ENCODE peak calls at places on chromosomes 13 and 19, in five cellular contexts. One of them, this sample, is unnamed.

GRCh38 chr13:49308104-49308875 is 60.6 kb downstream of the CDADC1 start:
- DNase-seq in MCF 10A: no peak
- DNase-seq in psoas muscle: peak; percentile 91
- DNase-seq in AG09309: no peak
- DNase-seq in cardiac muscle cell: no peak
- DNase-seq in this sample: no peak

GRCh38 chr13:80303225-80303811 is 37.6 kb downstream of the SPRY2 start:
- DNase-seq in AG09309: no peak
- DNase-seq in cardiac muscle cell: no peak
- DNase-seq in psoas muscle: no peak
- DNase-seq in MCF 10A: no peak
- DNase-seq in this sample: no peak

GRCh38 chr13:23758783-23759527 is 130.2 kb downstream of the MIPEP start:
- DNase-seq in cardiac muscle cell: no peak
- DNase-seq in AG09309: no peak
- DNase-seq in MCF 10A: no peak
- DNase-seq in psoas muscle: no peak
- DNase-seq in this sample: no peak

GRCh38 chr13:40076765-40077362 is 421.4 kb downstream of the COG6 start:
- DNase-seq in psoas muscle: no peak
- DNase-seq in AG09309: no peak
- DNase-seq in cardiac muscle cell: no peak
- DNase-seq in MCF 10A: no peak
- DNase-seq in this sample: no peak

GRCh38 chr19:15467734-15468214 is 3.4 kb upstream of the RASAL3 start:
- DNase-seq in psoas muscle: no peak
- DNase-seq in AG09309: no peak
- DNase-seq in cardiac muscle cell: no peak
- DNase-seq in MCF 10A: no peak
- DNase-seq in this sample: no peak

GRCh38 chr13:95627590-95627989 is 16.9 kb downstream of the DZIP1 start:
- DNase-seq in psoas muscle: no peak
- DNase-seq in MCF 10A: no peak
- DNase-seq in cardiac muscle cell: no peak
- DNase-seq in AG09309: peak; percentile 21
- DNase-seq in this sample: no peak

GRCh38 chr13:111486331-111486730 is 165.9 kb downstream of the TEX29 start:
- DNase-seq in AG09309: no peak
- DNase-seq in cardiac muscle cell: no peak
- DNase-seq in psoas muscle: no peak
- DNase-seq in MCF 10A: no peak
- DNase-seq in this sample: no peak

GRCh38 chr13:20528451-20528850 is 2.8 kb upstream of the CRYL1 start:
- DNase-seq in MCF 10A: no peak
- DNase-seq in AG09309: no peak
- DNase-seq in cardiac muscle cell: no peak
- DNase-seq in psoas muscle: no peak
- DNase-seq in this sample: no peak

GRCh38 chr13:43355774-43356173 is 332.4 kb downstream of the DNAJC15 start:
- DNase-seq in cardiac muscle cell: no peak
- DNase-seq in psoas muscle: no peak
- DNase-seq in MCF 10A: no peak
- DNase-seq in AG09309: no peak
- DNase-seq in this sample: no peak

GRCh38 chr13:22428188-22428828 is 752.5 kb upstream of the SGCG start:
- DNase-seq in psoas muscle: no peak
- DNase-seq in MCF 10A: no peak
- DNase-seq in AG09309: no peak
- DNase-seq in cardiac muscle cell: peak; percentile 10
- DNase-seq in this sample: no peak

GRCh38 chr19:15393963-15394362 is 14.4 kb upstream of the AKAP8 start:
- DNase-seq in cardiac muscle cell: no peak
- DNase-seq in MCF 10A: peak; percentile 41
- DNase-seq in psoas muscle: no peak
- DNase-seq in AG09309: peak; percentile 20
- DNase-seq in this sample: no peak

GRCh38 chr13:31008400-31009115 is 76.1 kb downstream of the TEX26 start:
- DNase-seq in cardiac muscle cell: no peak
- DNase-seq in AG09309: no peak
- DNase-seq in psoas muscle: no peak
- DNase-seq in MCF 10A: peak; percentile 29
- DNase-seq in this sample: no peak

GRCh38 chr13:84137292-84137691 is 255.0 kb upstream of the SLITRK1 start:
- DNase-seq in cardiac muscle cell: no peak
- DNase-seq in AG09309: peak; percentile 21
- DNase-seq in psoas muscle: no peak
- DNase-seq in MCF 10A: no peak
- DNase-seq in this sample: no peak

GRCh38 chr19:3759482-3760254 is 1.8 kb downstream of the APBA3 start:
- DNase-seq in psoas muscle: no peak
- DNase-seq in MCF 10A: no peak
- DNase-seq in cardiac muscle cell: no peak
- DNase-seq in AG09309: no peak
- DNase-seq in this sample: no peak

GRCh38 chr19:50803633-50804419 is 13.6 kb downstream of the ACP4 start:
- DNase-seq in MCF 10A: no peak
- DNase-seq in cardiac muscle cell: peak; percentile 60
- DNase-seq in psoas muscle: no peak
- DNase-seq in AG09309: no peak
- DNase-seq in this sample: no peak

GRCh38 chr13:29707876-29708543 is 112.5 kb upstream of the SLC7A1 start:
- DNase-seq in MCF 10A: peak; percentile 62
- DNase-seq in cardiac muscle cell: peak; percentile 60
- DNase-seq in psoas muscle: no peak
- DNase-seq in AG09309: peak; percentile 10
- DNase-seq in this sample: peak; percentile 16

GRCh38 chr19:30608471-30608870 is 236.3 kb downstream of the ZNF536 start:
- DNase-seq in AG09309: no peak
- DNase-seq in MCF 10A: no peak
- DNase-seq in psoas muscle: no peak
- DNase-seq in cardiac muscle cell: no peak
- DNase-seq in this sample: no peak

GRCh38 chr13:76641056-76641455 is 245.1 kb downstream of the KCTD12 start:
- DNase-seq in psoas muscle: no peak
- DNase-seq in AG09309: no peak
- DNase-seq in MCF 10A: no peak
- DNase-seq in cardiac muscle cell: no peak
- DNase-seq in this sample: no peak

GRCh38 chr19:38012944-38013343 is 105.9 kb downstream of the SIPA1L3 start:
- DNase-seq in cardiac muscle cell: no peak
- DNase-seq in AG09309: no peak
- DNase-seq in MCF 10A: no peak
- DNase-seq in psoas muscle: no peak
- DNase-seq in this sample: no peak

GRCh38 chr13:64553411-64554129 is 2676.6 kb downstream of the PCDH9 start:
- DNase-seq in AG09309: no peak
- DNase-seq in MCF 10A: peak; percentile 6
- DNase-seq in psoas muscle: no peak
- DNase-seq in cardiac muscle cell: no peak
- DNase-seq in this sample: no peak

GRCh38 chr19:55687281-55688172 is 12.5 kb downstream of the EPN1 start:
- DNase-seq in psoas muscle: peak; percentile 42
- DNase-seq in AG09309: no peak
- DNase-seq in cardiac muscle cell: no peak
- DNase-seq in MCF 10A: no peak
- DNase-seq in this sample: no peak

GRCh38 chr19:13018037-13018914 is 23.0 kb downstream of the NFIX start:
- DNase-seq in MCF 10A: no peak
- DNase-seq in AG09309: no peak
- DNase-seq in psoas muscle: peak; percentile 84
- DNase-seq in cardiac muscle cell: no peak
- DNase-seq in this sample: no peak

GRCh38 chr19:38952395-38953165 is 21.8 kb downstream of the MRPS12 start:
- DNase-seq in cardiac muscle cell: peak; percentile 43
- DNase-seq in psoas muscle: no peak
- DNase-seq in MCF 10A: peak; percentile 60
- DNase-seq in AG09309: no peak
- DNase-seq in this sample: no peak

GRCh38 chr13:84445776-84446175 is 563.5 kb upstream of the SLITRK1 start:
- DNase-seq in MCF 10A: peak; percentile 25
- DNase-seq in psoas muscle: no peak
- DNase-seq in cardiac muscle cell: no peak
- DNase-seq in AG09309: peak; percentile 28
- DNase-seq in this sample: no peak

GRCh38 chr13:38398810-38399493 is 49.3 kb downstream of the UFM1 start:
- DNase-seq in MCF 10A: no peak
- DNase-seq in AG09309: peak; percentile 68
- DNase-seq in psoas muscle: no peak
- DNase-seq in cardiac muscle cell: no peak
- DNase-seq in this sample: peak; percentile 33

GRCh38 chr13:99376132-99376531 is 68.9 kb upstream of the GPR183 start:
- DNase-seq in cardiac muscle cell: no peak
- DNase-seq in AG09309: no peak
- DNase-seq in MCF 10A: no peak
- DNase-seq in psoas muscle: no peak
- DNase-seq in this sample: no peak

GRCh38 chr19:12843999-12844732 is 5.9 kb downstream of the MAST1 start:
- DNase-seq in cardiac muscle cell: no peak
- DNase-seq in MCF 10A: no peak
- DNase-seq in psoas muscle: peak; percentile 10
- DNase-seq in AG09309: no peak
- DNase-seq in this sample: no peak

GRCh38 chr13:40371531-40372125 is 294.8 kb downstream of the FOXO1 start:
- DNase-seq in cardiac muscle cell: no peak
- DNase-seq in psoas muscle: no peak
- DNase-seq in AG09309: no peak
- DNase-seq in MCF 10A: no peak
- DNase-seq in this sample: no peak

GRCh38 chr13:90105881-90106496 is 1241.5 kb upstream of the MIR17HG start:
- DNase-seq in AG09309: no peak
- DNase-seq in MCF 10A: no peak
- DNase-seq in cardiac muscle cell: no peak
- DNase-seq in psoas muscle: no peak
- DNase-seq in this sample: peak; percentile 26

GRCh38 chr19:42635233-42635539 is 40.5 kb upstream of the CEACAM8 start:
- DNase-seq in psoas muscle: no peak
- DNase-seq in cardiac muscle cell: no peak
- DNase-seq in MCF 10A: no peak
- DNase-seq in AG09309: no peak
- DNase-seq in this sample: no peak
- TF ChIP-seq CTCF in psoas muscle: no peak
- TF ChIP-seq CTCF in cardiac muscle cell: no peak
- TF ChIP-seq CTCF in MCF 10A: no peak
- TF ChIP-seq CTCF in AG09309: no peak
- TF ChIP-seq CTCF in this sample: no peak

DNA sequence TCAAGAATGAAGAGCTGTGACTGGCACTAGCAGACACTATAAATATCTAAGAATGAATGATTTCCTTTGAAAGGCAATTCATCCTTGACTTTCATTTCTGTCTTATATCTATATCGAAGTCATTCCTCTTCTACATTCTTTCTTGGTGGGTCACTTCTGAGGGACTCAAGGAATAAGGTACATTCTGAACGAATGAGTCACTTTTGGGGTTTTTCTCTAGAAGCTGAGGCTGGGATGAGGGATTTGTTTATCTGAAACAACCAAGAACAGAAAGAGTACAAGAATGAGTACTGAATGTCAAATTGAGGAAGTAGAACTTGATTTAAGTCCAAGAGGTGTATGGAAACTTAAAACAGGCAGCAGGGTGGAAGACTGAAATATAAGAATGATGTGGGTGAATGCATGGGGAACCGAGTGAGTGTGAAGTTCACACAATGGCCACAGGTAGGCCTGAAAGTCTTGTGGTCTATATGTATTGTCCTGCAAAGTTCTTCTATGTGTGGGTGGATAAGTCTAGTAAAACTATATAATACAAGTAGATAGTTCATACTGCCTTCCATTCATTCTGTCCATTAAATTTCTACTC is 343.9 kb downstream of the OXGR1 start:
- DNase-seq in AG09309: no peak
- DNase-seq in psoas muscle: no peak
- DNase-seq in MCF 10A: peak; percentile 83
- DNase-seq in cardiac muscle cell: no peak
- DNase-seq in this sample: peak; percentile 41
- TF ChIP-seq CTCF in AG09309: no peak
- TF ChIP-seq CTCF in psoas muscle: no peak
- TF ChIP-seq CTCF in MCF 10A: peak; percentile 34
- TF ChIP-seq CTCF in cardiac muscle cell: no peak
- TF ChIP-seq CTCF in this sample: no peak

GRCh38 chr19:47225746-47226425 is 5.1 kb downstream of the BBC3 start:
- DNase-seq in psoas muscle: peak; percentile 95
- DNase-seq in AG09309: no peak
- DNase-seq in cardiac muscle cell: peak; percentile 96
- DNase-seq in MCF 10A: peak; percentile 85
- DNase-seq in this sample: no peak
- TF ChIP-seq CTCF in psoas muscle: peak; percentile 54
- TF ChIP-seq CTCF in AG09309: no peak
- TF ChIP-seq CTCF in cardiac muscle cell: peak; percentile 6
- TF ChIP-seq CTCF in MCF 10A: peak; percentile 26
- TF ChIP-seq CTCF in this sample: no peak

DNA sequence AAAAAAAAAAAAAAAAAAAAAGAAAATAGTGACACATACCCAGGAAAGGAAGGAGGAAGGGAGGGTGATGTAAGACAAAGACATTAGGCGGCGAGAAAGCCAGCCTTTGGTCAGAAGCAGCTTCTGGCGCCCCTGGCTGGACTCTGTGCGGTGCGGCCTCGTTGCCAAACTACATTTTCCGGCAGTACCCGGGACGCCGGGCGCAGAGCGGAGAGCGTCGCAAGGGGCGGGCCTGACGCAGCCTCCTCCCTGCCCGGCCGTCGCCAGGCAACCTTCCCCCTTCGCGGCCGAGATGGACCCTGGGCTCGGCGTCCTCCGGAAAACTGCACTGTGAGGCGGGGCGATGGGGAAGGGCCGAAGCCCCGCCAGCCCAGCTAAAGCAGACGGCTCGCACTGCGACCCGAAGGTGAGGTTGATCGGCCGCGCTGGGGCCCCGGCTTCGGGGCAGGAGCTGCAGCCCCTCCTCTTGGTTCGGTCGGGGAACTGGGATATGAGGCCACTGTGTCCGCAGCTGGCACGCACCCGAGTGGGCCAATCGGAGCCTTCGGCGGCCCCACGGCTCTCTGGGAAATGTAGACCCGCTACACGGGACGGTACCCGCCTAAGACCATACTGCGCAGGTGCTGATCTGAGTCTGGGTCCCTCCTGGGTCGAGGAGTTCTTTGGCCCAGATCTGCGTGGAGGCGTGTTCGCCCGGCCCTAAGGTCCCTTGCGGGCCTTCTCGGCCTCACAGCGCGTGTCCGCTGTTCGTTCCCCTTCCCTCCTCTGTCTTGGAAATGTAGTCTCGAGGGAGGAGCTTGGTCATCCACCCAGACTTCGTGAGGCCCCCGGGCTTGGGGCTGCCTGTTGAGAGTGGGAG is 2.3 kb upstream of the MZF1 start:
- DNase-seq in cardiac muscle cell: peak; percentile 95
- DNase-seq in psoas muscle: peak; percentile 94
- DNase-seq in MCF 10A: peak; percentile 91
- DNase-seq in AG09309: peak; percentile 49
- DNase-seq in this sample: no peak
- TF ChIP-seq CTCF in cardiac muscle cell: peak; percentile 13
- TF ChIP-seq CTCF in psoas muscle: no peak
- TF ChIP-seq CTCF in MCF 10A: no peak
- TF ChIP-seq CTCF in AG09309: no peak
- TF ChIP-seq CTCF in this sample: no peak

This sample was measured in retinal pigment epithelial cell.